ENCODE peak calls at places on chromosomes 3 and 15, in nine cellular contexts. One of them, this sample, is unnamed.

GRCh38 chr3:73448761-73449290 is 175.9 kb downstream of the PDZRN3 start:
- DNase-seq in fibroblast of mammary gland: no peak
- DNase-seq in GM06990: peak
- DNase-seq in K562: no peak
- DNase-seq in colonic mucosa: no peak
- DNase-seq in GM12865: peak
- DNase-seq in tibial artery: no peak
- DNase-seq in Peyer's patch: no peak
- DNase-seq in fibroblast of pulmonary artery: no peak
- DNase-seq in this sample: no peak

GRCh38 chr15:96314508-96314907 is 16.0 kb upstream of the NR2F2 start:
- DNase-seq in fibroblast of mammary gland: no peak
- DNase-seq in GM06990: no peak
- DNase-seq in K562: no peak
- DNase-seq in colonic mucosa: no peak
- DNase-seq in GM12865: no peak
- DNase-seq in tibial artery: no peak
- DNase-seq in Peyer's patch: no peak
- DNase-seq in fibroblast of pulmonary artery: no peak
- DNase-seq in this sample: no peak

GRCh38 chr3:33911525-33912322 is 113.3 kb downstream of the PDCD6IP start:
- DNase-seq in fibroblast of mammary gland: peak
- DNase-seq in GM06990: no peak
- DNase-seq in K562: peak
- DNase-seq in colonic mucosa: no peak
- DNase-seq in GM12865: no peak
- DNase-seq in tibial artery: no peak
- DNase-seq in Peyer's patch: no peak
- DNase-seq in fibroblast of pulmonary artery: peak
- DNase-seq in this sample: no peak

GRCh38 chr15:31456329-31457060 is 129.9 kb downstream of the KLF13 start:
- DNase-seq in fibroblast of mammary gland: no peak
- DNase-seq in GM06990: no peak
- DNase-seq in K562: no peak
- DNase-seq in colonic mucosa: no peak
- DNase-seq in GM12865: no peak
- DNase-seq in tibial artery: no peak
- DNase-seq in Peyer's patch: no peak
- DNase-seq in fibroblast of pulmonary artery: no peak
- DNase-seq in this sample: no peak

GRCh38 chr3:183385698-183386590 is 42.5 kb downstream of the MCF2L2 start:
- DNase-seq in fibroblast of mammary gland: peak
- DNase-seq in GM06990: peak
- DNase-seq in K562: peak
- DNase-seq in colonic mucosa: peak
- DNase-seq in GM12865: peak
- DNase-seq in tibial artery: peak
- DNase-seq in Peyer's patch: no peak
- DNase-seq in fibroblast of pulmonary artery: peak
- DNase-seq in this sample: peak

GRCh38 chr3:100737334-100737733 is 28.0 kb downstream of the TFG start:
- DNase-seq in fibroblast of mammary gland: peak
- DNase-seq in GM06990: no peak
- DNase-seq in K562: peak
- DNase-seq in colonic mucosa: no peak
- DNase-seq in GM12865: peak
- DNase-seq in tibial artery: no peak
- DNase-seq in Peyer's patch: no peak
- DNase-seq in fibroblast of pulmonary artery: peak
- DNase-seq in this sample: peak

GRCh38 chr3:127149621-127150310 is 43.2 kb upstream of the PRR23E start:
- DNase-seq in fibroblast of mammary gland: no peak
- DNase-seq in GM06990: no peak
- DNase-seq in K562: no peak
- DNase-seq in colonic mucosa: no peak
- DNase-seq in GM12865: no peak
- DNase-seq in tibial artery: no peak
- DNase-seq in Peyer's patch: peak
- DNase-seq in fibroblast of pulmonary artery: no peak
- DNase-seq in this sample: no peak

GRCh38 chr3:129723558-129724324 is 117.3 kb upstream of the PLXND1 start:
- DNase-seq in fibroblast of mammary gland: peak
- DNase-seq in GM06990: no peak
- DNase-seq in K562: no peak
- DNase-seq in colonic mucosa: peak
- DNase-seq in GM12865: no peak
- DNase-seq in tibial artery: peak
- DNase-seq in Peyer's patch: no peak
- DNase-seq in fibroblast of pulmonary artery: peak
- DNase-seq in this sample: peak

GRCh38 chr3:42652611-42653302 is 740 bp upstream of the ZBTB47 start:
- DNase-seq in fibroblast of mammary gland: peak
- DNase-seq in GM06990: no peak
- DNase-seq in K562: peak
- DNase-seq in colonic mucosa: peak
- DNase-seq in GM12865: peak
- DNase-seq in tibial artery: peak
- DNase-seq in Peyer's patch: peak
- DNase-seq in fibroblast of pulmonary artery: peak
- DNase-seq in this sample: no peak

GRCh38 chr15:60223161-60223560 is 174.6 kb downstream of the ANXA2 start:
- DNase-seq in fibroblast of mammary gland: no peak
- DNase-seq in GM06990: no peak
- DNase-seq in K562: no peak
- DNase-seq in colonic mucosa: no peak
- DNase-seq in GM12865: no peak
- DNase-seq in tibial artery: no peak
- DNase-seq in Peyer's patch: no peak
- DNase-seq in fibroblast of pulmonary artery: no peak
- DNase-seq in this sample: no peak

GRCh38 chr15:43239732-43240491 is 19.1 kb upstream of the EPB42 start:
- DNase-seq in fibroblast of mammary gland: no peak
- DNase-seq in GM06990: no peak
- DNase-seq in K562: peak
- DNase-seq in colonic mucosa: no peak
- DNase-seq in GM12865: peak
- DNase-seq in tibial artery: no peak
- DNase-seq in Peyer's patch: no peak
- DNase-seq in fibroblast of pulmonary artery: no peak
- DNase-seq in this sample: peak

GRCh38 chr3:113287818-113288648 is 76.7 kb downstream of the BOC start:
- DNase-seq in fibroblast of mammary gland: peak
- DNase-seq in GM06990: no peak
- DNase-seq in K562: peak
- DNase-seq in colonic mucosa: peak
- DNase-seq in GM12865: peak
- DNase-seq in tibial artery: peak
- DNase-seq in Peyer's patch: no peak
- DNase-seq in fibroblast of pulmonary artery: peak
- DNase-seq in this sample: peak

GRCh38 chr15:65712415-65712814 is 79.7 kb downstream of the DENND4A start:
- DNase-seq in fibroblast of mammary gland: no peak
- DNase-seq in GM06990: no peak
- DNase-seq in K562: no peak
- DNase-seq in colonic mucosa: no peak
- DNase-seq in GM12865: no peak
- DNase-seq in tibial artery: no peak
- DNase-seq in Peyer's patch: no peak
- DNase-seq in fibroblast of pulmonary artery: no peak
- DNase-seq in this sample: no peak

GRCh38 chr3:183252108-183252782 is 808 bp upstream of the B3GNT5 start:
- DNase-seq in fibroblast of mammary gland: peak
- DNase-seq in GM06990: no peak
- DNase-seq in K562: no peak
- DNase-seq in colonic mucosa: no peak
- DNase-seq in GM12865: no peak
- DNase-seq in tibial artery: no peak
- DNase-seq in Peyer's patch: no peak
- DNase-seq in fibroblast of pulmonary artery: no peak
- DNase-seq in this sample: no peak

DNA sequence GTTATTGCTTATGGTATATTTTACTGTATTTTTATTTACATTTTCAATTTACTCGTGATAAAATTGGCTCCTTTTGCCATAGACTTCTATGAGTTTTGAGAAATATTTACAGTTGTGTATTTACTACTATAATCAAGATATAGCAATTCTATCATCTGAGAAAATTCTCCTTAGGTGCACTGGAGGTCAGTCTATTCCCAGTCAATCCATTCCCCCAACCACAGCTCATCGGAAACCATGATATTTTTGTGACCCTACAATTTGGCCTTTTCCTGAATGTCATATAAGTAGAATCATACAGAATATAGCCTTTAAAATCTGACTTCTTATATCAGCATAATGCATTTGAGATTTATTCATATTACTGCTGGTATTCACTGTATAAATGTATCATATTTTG is 114.7 kb upstream of the LRTM1 start:
- DNase-seq in fibroblast of mammary gland: peak
- DNase-seq in GM06990: no peak
- DNase-seq in K562: no peak
- DNase-seq in colonic mucosa: no peak
- DNase-seq in GM12865: no peak
- DNase-seq in tibial artery: no peak
- DNase-seq in Peyer's patch: no peak
- DNase-seq in fibroblast of pulmonary artery: peak
- DNase-seq in this sample: no peak
- TF ChIP-seq CTCF in fibroblast of mammary gland: peak
- TF ChIP-seq CTCF in GM06990: no peak
- TF ChIP-seq CTCF in K562: no peak
- TF ChIP-seq CTCF in colonic mucosa: no peak
- TF ChIP-seq CTCF in GM12865: no peak
- TF ChIP-seq CTCF in tibial artery: no peak
- TF ChIP-seq CTCF in Peyer's patch: no peak
- TF ChIP-seq CTCF in fibroblast of pulmonary artery: no peak
- TF ChIP-seq CTCF in this sample: no peak

DNA sequence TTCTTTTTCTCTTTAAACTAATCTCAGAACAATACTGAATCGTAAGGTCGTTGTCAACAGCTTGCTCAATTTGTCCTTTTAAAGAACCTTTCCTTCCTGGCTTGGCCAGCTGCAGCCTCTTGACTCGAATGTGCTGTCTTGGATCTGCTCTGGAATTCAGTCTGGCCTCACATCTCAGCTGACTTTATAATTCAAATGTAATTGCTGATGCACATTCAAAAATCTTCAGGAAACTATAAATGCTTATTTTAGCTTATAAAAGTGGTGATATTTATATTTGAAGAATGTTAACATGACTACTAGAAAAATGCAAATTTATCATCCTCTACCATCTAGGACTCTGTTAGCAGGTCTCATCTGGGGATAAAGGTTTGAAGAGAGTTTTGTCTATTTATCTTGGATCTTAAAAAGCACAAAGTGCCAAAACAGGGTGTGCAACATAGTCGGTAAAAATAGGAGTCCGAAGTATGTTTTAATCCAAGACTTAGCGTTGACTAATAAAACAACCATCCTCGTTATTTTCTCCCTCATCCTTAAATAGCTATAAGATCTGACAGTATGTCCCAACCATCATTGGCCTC is 1035.2 kb downstream of the MCTP2 start:
- DNase-seq in fibroblast of mammary gland: peak
- DNase-seq in GM06990: no peak
- DNase-seq in K562: no peak
- DNase-seq in colonic mucosa: no peak
- DNase-seq in GM12865: no peak
- DNase-seq in tibial artery: peak
- DNase-seq in Peyer's patch: no peak
- DNase-seq in fibroblast of pulmonary artery: peak
- DNase-seq in this sample: no peak
- H3K4me3 ChIP-seq in fibroblast of mammary gland: no peak
- H3K4me3 ChIP-seq in GM06990: no peak
- H3K4me3 ChIP-seq in K562: no peak
- H3K4me3 ChIP-seq in colonic mucosa: no peak
- H3K4me3 ChIP-seq in GM12865: no peak
- H3K4me3 ChIP-seq in tibial artery: no peak
- H3K4me3 ChIP-seq in Peyer's patch: no peak
- H3K4me3 ChIP-seq in fibroblast of pulmonary artery: no peak
- H3K4me3 ChIP-seq in this sample: no peak

DNA sequence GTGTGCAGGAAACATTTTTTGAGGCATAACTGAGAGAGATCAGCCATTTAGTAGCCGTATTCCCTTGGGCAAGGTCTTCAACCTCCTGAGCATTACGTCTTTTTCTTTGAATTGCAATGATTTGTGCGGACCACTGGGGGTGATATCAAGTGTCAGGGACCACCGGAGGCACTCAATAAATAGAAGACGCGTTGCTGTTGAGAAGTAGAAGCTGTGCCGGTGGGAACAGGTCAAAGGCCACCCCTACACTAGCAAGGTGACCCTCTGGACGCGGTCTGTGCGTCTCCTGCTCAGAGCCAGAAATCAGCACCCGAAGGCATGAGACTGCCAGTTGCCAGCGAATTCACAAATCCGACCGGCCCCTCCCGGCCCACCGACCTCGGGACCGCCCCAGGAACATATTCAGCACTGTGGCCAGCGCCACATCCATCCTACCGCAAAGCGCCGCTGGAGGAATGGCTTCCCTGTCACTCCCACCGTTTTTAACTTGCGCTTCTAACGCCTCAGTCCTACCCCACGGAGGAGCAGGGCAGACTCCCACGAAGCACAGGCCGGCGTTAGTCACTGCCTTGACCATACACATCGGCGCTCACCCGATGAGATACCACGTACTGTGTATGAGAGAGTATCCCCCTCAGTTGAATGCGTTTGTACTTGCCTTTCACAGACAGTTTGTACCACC is 1.4 kb upstream of the GHSR start:
- DNase-seq in fibroblast of mammary gland: peak
- DNase-seq in GM06990: no peak
- DNase-seq in K562: peak
- DNase-seq in colonic mucosa: no peak
- DNase-seq in GM12865: no peak
- DNase-seq in tibial artery: no peak
- DNase-seq in Peyer's patch: no peak
- DNase-seq in fibroblast of pulmonary artery: peak
- DNase-seq in this sample: no peak
- TF ChIP-seq CTCF in fibroblast of mammary gland: no peak
- TF ChIP-seq CTCF in GM06990: no peak
- TF ChIP-seq CTCF in K562: no peak
- TF ChIP-seq CTCF in colonic mucosa: no peak
- TF ChIP-seq CTCF in GM12865: no peak
- TF ChIP-seq CTCF in tibial artery: no peak
- TF ChIP-seq CTCF in Peyer's patch: no peak
- TF ChIP-seq CTCF in fibroblast of pulmonary artery: no peak
- TF ChIP-seq CTCF in this sample: no peak

DNA sequence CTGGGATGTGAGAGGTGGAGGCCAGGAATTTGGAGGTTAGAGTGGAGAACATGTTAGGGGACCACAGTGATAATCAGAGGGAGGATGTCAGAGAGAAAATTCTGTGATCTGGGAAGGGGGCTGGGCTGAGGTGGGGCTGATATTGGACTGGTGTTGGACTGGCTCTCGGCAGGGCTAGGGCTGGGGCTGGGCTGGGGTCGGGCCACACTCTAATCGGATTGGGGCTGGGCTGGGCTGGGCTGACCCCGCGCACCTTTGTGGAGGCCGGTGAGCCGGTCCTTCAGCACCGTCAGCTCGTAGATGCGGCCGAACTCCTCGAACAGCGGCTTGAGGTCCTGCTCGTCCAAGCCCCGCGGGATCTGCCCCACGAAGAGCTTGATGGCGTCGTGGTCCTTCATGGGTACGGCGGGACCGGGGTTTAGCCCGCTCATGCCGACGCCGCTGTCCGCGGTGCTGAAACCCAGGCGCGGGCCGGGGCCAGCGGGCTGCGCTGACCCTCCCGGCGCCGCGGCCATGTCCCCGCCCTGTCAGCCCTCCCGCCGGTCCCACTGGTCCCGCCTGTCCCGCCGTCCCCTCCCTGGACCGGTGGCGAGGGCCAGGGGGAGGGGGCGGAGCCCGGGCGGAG is 485 bp downstream of the CELF6 start:
- DNase-seq in fibroblast of mammary gland: peak
- DNase-seq in GM06990: peak
- DNase-seq in K562: peak
- DNase-seq in colonic mucosa: peak
- DNase-seq in GM12865: peak
- DNase-seq in tibial artery: peak
- DNase-seq in Peyer's patch: peak
- DNase-seq in fibroblast of pulmonary artery: peak
- DNase-seq in this sample: no peak
- H3K4me3 ChIP-seq in fibroblast of mammary gland: no peak
- H3K4me3 ChIP-seq in GM06990: peak
- H3K4me3 ChIP-seq in K562: peak
- H3K4me3 ChIP-seq in colonic mucosa: peak
- H3K4me3 ChIP-seq in GM12865: no peak
- H3K4me3 ChIP-seq in tibial artery: peak
- H3K4me3 ChIP-seq in Peyer's patch: peak
- H3K4me3 ChIP-seq in fibroblast of pulmonary artery: peak
- H3K4me3 ChIP-seq in this sample: peak

This sample was measured in astrocyte of the cerebellum.